ENCODE peak calls at places on chromosome 10, in seven cellular contexts. X, P, C, K, V, O and N are unnamed samples.

GRCh38 chr10:31602541-31603244 is 283.7 kb downstream of the ZEB1 start:
- DNase-seq in V (no peak), O (peak), P (no peak), C (peak), X (peak), K (no peak), N (no peak)

GRCh38 chr10:11898372-11899066 is 75.4 kb downstream of the PROSER2 start:
- DNase-seq in O (no peak), K (no peak), V (no peak), P (no peak), X (no peak), C (no peak), N (no peak)

GRCh38 chr10:74179124-74179710 is 28.2 kb downstream of the ADK start:
- DNase-seq in O (no peak), V (no peak), P (no peak), X (no peak), C (no peak), K (no peak), N (no peak)

GRCh38 chr10:89165923-89166322 is 41.2 kb downstream of the CH25H start:
- DNase-seq in P (no peak), C (no peak), X (no peak), K (no peak), V (no peak), O (no peak), N (no peak)

GRCh38 chr10:77825965-77826364 is 100.6 kb downstream of the DLG5 start:
- DNase-seq in P (no peak), X (no peak), O (no peak), V (no peak), K (no peak), C (no peak), N (no peak)

GRCh38 chr10:132422169-132422691 is 25.2 kb downstream of the PWWP2B start:
- DNase-seq in X (no peak), K (no peak), V (peak), O (no peak), C (no peak), P (no peak), N (no peak)

GRCh38 chr10:78341953-78342614 is 308.4 kb downstream of the RPS24 start:
- DNase-seq in P (no peak), X (no peak), O (no peak), C (no peak), V (no peak), K (no peak), N (no peak)

GRCh38 chr10:94292448-94293118 is 70.2 kb downstream of the NOC3L start:
- DNase-seq in V (no peak), C (peak), O (peak), K (no peak), X (no peak), P (no peak), N (no peak)

GRCh38 chr10:943334-944033 is 12.0 kb upstream of the LARP4B start:
- DNase-seq in O (no peak), X (no peak), P (no peak), K (no peak), C (no peak), V (no peak), N (no peak)

GRCh38 chr10:43390791-43391190 is 18.2 kb downstream of the HNRNPF start:
- DNase-seq in V (no peak), X (peak), C (no peak), O (peak), K (no peak), P (no peak), N (no peak)